ENCODE peak calls at places on chromosomes 11 and 22, in six cellular contexts. One of them, this sample, is unnamed.
A peak's percentile ranks its signal among the peaks of the same experiment; 100 is the strongest.

GRCh38 chr22:36904260-36904659 is 9.2 kb upstream of the CSF2RB start:
- DNase-seq in HL-60: no peak
- DNase-seq in HCT116: no peak
- DNase-seq in stomach: no peak
- DNase-seq in H1: no peak
- DNase-seq in sigmoid colon: no peak
- DNase-seq in this sample: no peak

GRCh38 chr11:106381895-106382294 is 304.4 kb downstream of the AASDHPPT start:
- DNase-seq in HCT116: no peak
- DNase-seq in H1: no peak
- DNase-seq in HL-60: no peak
- DNase-seq in stomach: no peak
- DNase-seq in sigmoid colon: no peak
- DNase-seq in this sample: no peak

GRCh38 chr11:118691926-118692830 is 12.7 kb upstream of the TREH start:
- DNase-seq in HL-60: peak; percentile 77
- DNase-seq in HCT116: no peak
- DNase-seq in H1: no peak
- DNase-seq in stomach: no peak
- DNase-seq in sigmoid colon: no peak
- DNase-seq in this sample: peak; percentile 80

GRCh38 chr11:65585396-65586246 is 9.8 kb downstream of the EHBP1L1 start:
- DNase-seq in HL-60: no peak
- DNase-seq in HCT116: no peak
- DNase-seq in stomach: no peak
- DNase-seq in sigmoid colon: no peak
- DNase-seq in H1: no peak
- DNase-seq in this sample: no peak

GRCh38 chr22:20421507-20421874 is 16.1 kb downstream of the SCARF2 start:
- DNase-seq in HCT116: no peak
- DNase-seq in H1: no peak
- DNase-seq in HL-60: no peak
- DNase-seq in stomach: no peak
- DNase-seq in sigmoid colon: peak; percentile 20
- DNase-seq in this sample: no peak

GRCh38 chr11:70637949-70638598 is 239.7 kb downstream of the CTTN start:
- DNase-seq in HL-60: no peak
- DNase-seq in HCT116: no peak
- DNase-seq in stomach: no peak
- DNase-seq in sigmoid colon: no peak
- DNase-seq in H1: no peak
- DNase-seq in this sample: no peak

GRCh38 chr11:134486106-134486505 is 74.1 kb upstream of the B3GAT1 start:
- DNase-seq in HCT116: no peak
- DNase-seq in H1: no peak
- DNase-seq in HL-60: no peak
- DNase-seq in stomach: no peak
- DNase-seq in sigmoid colon: no peak
- DNase-seq in this sample: no peak

GRCh38 chr11:114604886-114605285 is 9.3 kb upstream of the NXPE4 start:
- DNase-seq in HL-60: no peak
- DNase-seq in HCT116: no peak
- DNase-seq in stomach: no peak
- DNase-seq in H1: no peak
- DNase-seq in sigmoid colon: no peak
- DNase-seq in this sample: no peak

GRCh38 chr22:41910599-41911291 is 4.1 kb downstream of the SHISA8 start:
- DNase-seq in HCT116: no peak
- DNase-seq in stomach: peak; percentile 61
- DNase-seq in H1: no peak
- DNase-seq in HL-60: no peak
- DNase-seq in sigmoid colon: no peak
- DNase-seq in this sample: no peak

GRCh38 chr22:39428597-39429071 is 28.2 kb upstream of the MGAT3 start:
- DNase-seq in HL-60: no peak
- DNase-seq in HCT116: no peak
- DNase-seq in H1: peak; percentile 85
- DNase-seq in stomach: no peak
- DNase-seq in sigmoid colon: no peak
- DNase-seq in this sample: peak; percentile 59

GRCh38 chr11:19806251-19806650 is 93.6 kb downstream of the NAV2 start:
- DNase-seq in H1: no peak
- DNase-seq in stomach: no peak
- DNase-seq in HL-60: no peak
- DNase-seq in sigmoid colon: no peak
- DNase-seq in HCT116: no peak
- DNase-seq in this sample: no peak

GRCh38 chr22:21582801-21583740 is 15.6 kb downstream of the UBE2L3 start:
- DNase-seq in stomach: no peak
- DNase-seq in H1: no peak
- DNase-seq in HCT116: no peak
- DNase-seq in sigmoid colon: no peak
- DNase-seq in HL-60: no peak
- DNase-seq in this sample: no peak

GRCh38 chr22:18144105-18144504 is 5.9 kb upstream of the USP18 start:
- DNase-seq in stomach: no peak
- DNase-seq in H1: no peak
- DNase-seq in sigmoid colon: no peak
- DNase-seq in HL-60: no peak
- DNase-seq in HCT116: no peak
- DNase-seq in this sample: no peak

GRCh38 chr11:113728814-113729213 is 22.7 kb upstream of the TMPRSS5 start:
- DNase-seq in HL-60: peak; percentile 34
- DNase-seq in HCT116: no peak
- DNase-seq in H1: no peak
- DNase-seq in stomach: no peak
- DNase-seq in sigmoid colon: no peak
- DNase-seq in this sample: no peak

GRCh38 chr11:65416341-65417185 is 6.0 kb upstream of the NEAT1 start:
- DNase-seq in stomach: peak; percentile 94
- DNase-seq in H1: peak; percentile 98
- DNase-seq in HL-60: peak; percentile 90
- DNase-seq in HCT116: peak; percentile 54
- DNase-seq in sigmoid colon: peak; percentile 97
- DNase-seq in this sample: peak; percentile 99

GRCh38 chr11:47248304-47248663 is 330 bp downstream of the ACP2 start:
- DNase-seq in sigmoid colon: no peak
- DNase-seq in HCT116: no peak
- DNase-seq in stomach: no peak
- DNase-seq in HL-60: no peak
- DNase-seq in H1: no peak
- DNase-seq in this sample: no peak

GRCh38 chr11:37409124-37409523 is 811.1 kb upstream of the RAG2 start:
- DNase-seq in stomach: no peak
- DNase-seq in H1: no peak
- DNase-seq in HL-60: no peak
- DNase-seq in HCT116: no peak
- DNase-seq in sigmoid colon: no peak
- DNase-seq in this sample: no peak

GRCh38 chr11:71999360-71999759 is 651 bp downstream of the IL18BP start:
- DNase-seq in sigmoid colon: peak; percentile 80
- DNase-seq in HCT116: no peak
- DNase-seq in H1: no peak
- DNase-seq in HL-60: no peak
- DNase-seq in stomach: peak; percentile 47
- DNase-seq in this sample: no peak

GRCh38 chr11:10324474-10324873 is 19.6 kb downstream of the ADM start:
- DNase-seq in HL-60: no peak
- DNase-seq in stomach: no peak
- DNase-seq in H1: no peak
- DNase-seq in sigmoid colon: no peak
- DNase-seq in HCT116: no peak
- DNase-seq in this sample: no peak
- H3K27ac ChIP-seq in HL-60: no peak overlapping the region
- H3K27ac ChIP-seq in stomach: peak overlapping the region; percentile 63
- H3K27ac ChIP-seq in H1: no peak overlapping the region
- H3K27ac ChIP-seq in sigmoid colon: peak overlapping the region; percentile 81
- H3K27ac ChIP-seq in HCT116: no peak overlapping the region
- H3K27ac ChIP-seq in this sample: no peak overlapping the region

DNA sequence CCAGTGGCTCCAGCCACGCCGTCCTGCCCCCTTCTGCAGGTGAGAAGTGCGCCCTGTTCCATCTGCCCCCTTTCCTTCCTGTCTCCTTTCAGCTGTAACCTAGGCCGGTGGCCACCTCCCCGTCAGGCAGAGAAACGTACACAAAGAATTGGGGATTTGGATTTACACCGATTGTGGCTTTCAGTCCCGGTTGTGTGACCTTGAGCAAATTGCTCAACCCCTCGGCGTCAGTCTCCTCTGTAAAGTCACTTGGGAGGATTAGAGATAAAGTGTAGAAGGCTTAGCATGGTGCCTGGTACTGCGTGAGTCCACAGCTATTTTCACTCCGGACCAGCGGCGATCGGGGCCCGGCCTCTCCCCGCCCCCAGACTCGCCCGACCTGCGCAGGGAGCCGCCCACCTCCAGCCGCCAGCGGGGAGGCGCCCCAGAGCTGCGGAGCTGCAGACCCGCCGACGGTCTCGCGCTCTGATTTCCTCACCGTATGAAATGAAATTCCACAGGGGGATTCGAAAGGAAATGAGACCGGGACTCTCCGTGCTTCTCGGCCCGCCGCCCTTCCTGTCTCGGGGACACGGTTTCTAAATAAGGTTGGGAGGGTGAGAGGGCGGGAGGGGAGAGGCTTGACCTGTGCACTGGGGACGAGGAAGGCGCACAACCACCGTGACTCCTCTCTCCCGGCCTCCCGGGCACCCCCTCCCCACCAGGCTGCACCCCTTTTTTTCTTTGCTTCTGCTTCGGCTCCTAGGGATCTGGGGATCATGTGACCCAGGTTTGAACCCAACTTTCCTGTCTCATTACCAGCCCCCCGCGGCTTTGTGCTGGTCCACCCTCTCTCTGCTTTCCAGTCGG is 703 bp upstream of the FZD4 start:
- DNase-seq in HL-60: no peak
- DNase-seq in HCT116: peak; percentile 34
- DNase-seq in H1: peak; percentile 88
- DNase-seq in sigmoid colon: peak; percentile 93
- DNase-seq in stomach: peak; percentile 89
- DNase-seq in this sample: peak; percentile 90
- TF ChIP-seq POLR2AphosphoS5 in HL-60: no peak
- TF ChIP-seq POLR2AphosphoS5 in HCT116: peak; percentile 56
- TF ChIP-seq POLR2AphosphoS5 in H1: peak; percentile 10
- TF ChIP-seq POLR2AphosphoS5 in sigmoid colon: peak; percentile 71
- TF ChIP-seq POLR2AphosphoS5 in stomach: peak; percentile 77
- TF ChIP-seq POLR2AphosphoS5 in this sample: peak; percentile 80

GRCh38 chr11:122723576-122723975 is 68.1 kb downstream of the UBASH3B start:
- DNase-seq in HCT116: no peak
- DNase-seq in sigmoid colon: peak; percentile 30
- DNase-seq in H1: no peak
- DNase-seq in stomach: no peak
- DNase-seq in HL-60: no peak
- DNase-seq in this sample: no peak
- H3K27ac ChIP-seq in HCT116: no peak overlapping the region
- H3K27ac ChIP-seq in sigmoid colon: no peak overlapping the region
- H3K27ac ChIP-seq in H1: no peak overlapping the region
- H3K27ac ChIP-seq in stomach: no peak overlapping the region
- H3K27ac ChIP-seq in HL-60: no peak overlapping the region
- H3K27ac ChIP-seq in this sample: no peak overlapping the region

DNA sequence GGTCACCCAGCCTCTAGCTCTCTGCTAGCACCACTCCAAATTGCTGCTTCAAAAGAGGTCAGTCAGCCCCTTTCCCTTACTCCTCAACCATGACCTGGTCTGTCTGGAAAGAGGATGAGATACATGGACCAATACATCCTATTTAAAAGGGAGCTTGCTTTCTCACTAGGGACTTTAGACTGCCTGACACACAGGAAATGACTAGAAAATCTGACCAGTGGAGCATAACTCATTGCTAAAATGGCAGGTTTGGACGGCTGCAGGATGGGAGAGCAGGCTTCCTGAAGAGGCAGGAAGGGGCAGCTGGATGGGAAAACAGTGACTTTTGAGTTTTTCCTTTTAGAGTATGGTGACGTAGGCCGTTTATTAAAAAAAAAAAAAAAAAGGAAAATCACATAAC is 25.3 kb downstream of the STIM1 start:
- DNase-seq in sigmoid colon: no peak
- DNase-seq in H1: no peak
- DNase-seq in HCT116: no peak
- DNase-seq in stomach: no peak
- DNase-seq in HL-60: no peak
- DNase-seq in this sample: no peak
- TF ChIP-seq POLR2AphosphoS5 in sigmoid colon: no peak
- TF ChIP-seq POLR2AphosphoS5 in H1: no peak
- TF ChIP-seq POLR2AphosphoS5 in HCT116: no peak
- TF ChIP-seq POLR2AphosphoS5 in stomach: no peak
- TF ChIP-seq POLR2AphosphoS5 in HL-60: no peak
- TF ChIP-seq POLR2AphosphoS5 in this sample: no peak

GRCh38 chr11:96110302-96110701 is 186.4 kb upstream of the MTMR2 start:
- DNase-seq in stomach: no peak
- DNase-seq in H1: no peak
- DNase-seq in HCT116: no peak
- DNase-seq in HL-60: no peak
- DNase-seq in sigmoid colon: no peak
- DNase-seq in this sample: no peak

GRCh38 chr11:96113100-96113710 is 189.3 kb upstream of the MTMR2 start:
- DNase-seq in HL-60: no peak
- DNase-seq in H1: no peak
- DNase-seq in HCT116: no peak
- DNase-seq in stomach: no peak
- DNase-seq in sigmoid colon: no peak
- DNase-seq in this sample: no peak

GRCh38 chr11:96114178-96115070 is 190.5 kb upstream of the MTMR2 start:
- DNase-seq in H1: no peak
- DNase-seq in HCT116: no peak
- DNase-seq in stomach: no peak
- DNase-seq in sigmoid colon: no peak
- DNase-seq in HL-60: no peak
- DNase-seq in this sample: no peak

GRCh38 chr11:96111308-96111707 is 187.4 kb upstream of the MTMR2 start:
- DNase-seq in H1: no peak
- DNase-seq in HL-60: no peak
- DNase-seq in HCT116: no peak
- DNase-seq in stomach: no peak
- DNase-seq in sigmoid colon: no peak
- DNase-seq in this sample: no peak

DNA sequence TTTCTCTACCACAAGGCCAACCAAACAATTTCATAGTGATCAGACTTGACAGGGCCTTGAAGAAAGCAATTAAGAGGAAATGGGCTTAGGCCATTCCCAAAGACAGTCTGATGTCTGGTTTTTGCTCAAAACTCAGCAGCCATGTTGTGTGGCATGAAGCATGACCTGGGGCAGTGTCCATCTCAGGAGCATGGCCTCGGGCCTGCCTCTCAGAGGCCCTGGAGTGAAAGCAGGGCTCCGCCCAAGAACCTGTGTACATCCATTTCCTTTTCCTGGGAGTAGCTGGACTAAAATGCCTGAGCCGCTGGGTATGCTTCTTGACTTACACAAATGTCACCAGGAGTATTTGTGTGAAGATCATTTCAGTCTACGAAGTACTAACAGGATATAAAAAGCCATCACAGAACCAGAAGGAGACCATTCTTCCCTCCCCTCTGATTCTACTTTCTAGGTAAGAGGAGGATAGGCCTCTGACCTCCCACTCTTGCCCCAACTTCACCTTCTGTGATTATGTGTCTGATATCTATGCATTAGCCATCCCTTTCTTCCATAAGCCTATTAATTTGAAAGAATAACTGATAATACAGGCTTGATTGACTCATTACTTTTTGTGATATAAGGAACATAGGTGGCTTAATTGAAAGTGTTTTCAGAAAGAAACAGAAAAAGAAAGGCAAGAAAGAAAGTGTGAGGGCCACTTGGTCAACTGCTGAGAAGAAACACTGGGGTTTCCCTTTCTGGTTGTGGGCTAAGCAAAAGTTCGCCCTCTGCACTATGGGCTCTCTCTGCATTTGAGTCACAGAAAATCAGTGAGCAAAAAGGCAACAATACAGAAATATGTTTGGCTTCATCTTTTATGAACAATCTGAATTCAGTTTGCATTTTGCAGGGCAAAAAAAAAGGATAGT is 188.5 kb upstream of the MTMR2 start:
- DNase-seq in HL-60: no peak
- DNase-seq in H1: no peak
- DNase-seq in stomach: no peak
- DNase-seq in sigmoid colon: no peak
- DNase-seq in HCT116: no peak
- DNase-seq in this sample: no peak
- H3K27ac ChIP-seq in HL-60: no peak overlapping the region
- H3K27ac ChIP-seq in H1: no peak overlapping the region
- H3K27ac ChIP-seq in stomach: no peak overlapping the region
- H3K27ac ChIP-seq in sigmoid colon: peak overlapping the region; percentile 80
- H3K27ac ChIP-seq in HCT116: no peak overlapping the region
- H3K27ac ChIP-seq in this sample: no peak overlapping the region

This sample was measured in spleen.